ENCODE peak calls at places on chromosomes 3 and 15, in four cellular contexts. One of them, this sample, is unnamed.

GRCh38 chr3:156997351-156997750 is 162.6 kb downstream of the CCNL1 start:
- DNase-seq in GM12865: no peak
- DNase-seq in fibroblast of the aortic adventitia: peak
- DNase-seq in thoracic aorta: no peak
- DNase-seq in this sample: no peak

GRCh38 chr15:94924971-94925593 is 693.7 kb downstream of the MCTP2 start:
- DNase-seq in GM12865: no peak
- DNase-seq in fibroblast of the aortic adventitia: no peak
- DNase-seq in thoracic aorta: no peak
- DNase-seq in this sample: no peak

GRCh38 chr3:138861755-138862333 is 27.1 kb upstream of the PIK3CB start:
- DNase-seq in GM12865: no peak
- DNase-seq in fibroblast of the aortic adventitia: peak
- DNase-seq in thoracic aorta: no peak
- DNase-seq in this sample: no peak

GRCh38 chr3:169772530-169772950 is 656 bp upstream of the MYNN start:
- DNase-seq in GM12865: peak
- DNase-seq in fibroblast of the aortic adventitia: peak
- DNase-seq in thoracic aorta: no peak
- DNase-seq in this sample: peak

GRCh38 chr3:27960133-27960532 is 238.0 kb upstream of the EOMES start:
- DNase-seq in GM12865: no peak
- DNase-seq in fibroblast of the aortic adventitia: peak
- DNase-seq in thoracic aorta: no peak
- DNase-seq in this sample: no peak

GRCh38 chr3:23219552-23219951 is 16.4 kb downstream of the UBE2E2 start:
- DNase-seq in GM12865: peak
- DNase-seq in fibroblast of the aortic adventitia: no peak
- DNase-seq in thoracic aorta: no peak
- DNase-seq in this sample: no peak

GRCh38 chr3:34005886-34006285 is 207.5 kb downstream of the PDCD6IP start:
- DNase-seq in GM12865: no peak
- DNase-seq in fibroblast of the aortic adventitia: peak
- DNase-seq in thoracic aorta: no peak
- DNase-seq in this sample: no peak

GRCh38 chr3:116440196-116440595 is 5.1 kb downstream of the LSAMP start:
- DNase-seq in GM12865: no peak
- DNase-seq in fibroblast of the aortic adventitia: peak
- DNase-seq in thoracic aorta: no peak
- DNase-seq in this sample: no peak

GRCh38 chr3:171251842-171252241 is 208.4 kb downstream of the TNIK start:
- DNase-seq in GM12865: no peak
- DNase-seq in fibroblast of the aortic adventitia: no peak
- DNase-seq in thoracic aorta: no peak
- DNase-seq in this sample: no peak

GRCh38 chr3:71423151-71423906 is 160.2 kb downstream of the FOXP1 start:
- DNase-seq in GM12865: no peak
- DNase-seq in fibroblast of the aortic adventitia: peak
- DNase-seq in thoracic aorta: no peak
- DNase-seq in this sample: no peak

GRCh38 chr15:70741677-70742293 is 21.6 kb downstream of the UACA start:
- DNase-seq in GM12865: no peak
- DNase-seq in fibroblast of the aortic adventitia: peak
- DNase-seq in thoracic aorta: no peak
- DNase-seq in this sample: no peak

GRCh38 chr3:25297667-25298585 is 130.1 kb upstream of the RARB start:
- DNase-seq in GM12865: peak
- DNase-seq in fibroblast of the aortic adventitia: peak
- DNase-seq in thoracic aorta: no peak
- DNase-seq in this sample: no peak

GRCh38 chr15:48806151-48806550 is 4.7 kb downstream of the CEP152 start:
- DNase-seq in GM12865: peak
- DNase-seq in fibroblast of the aortic adventitia: peak
- DNase-seq in thoracic aorta: no peak
- DNase-seq in this sample: no peak

GRCh38 chr15:38878946-38879345 is 314.3 kb upstream of the RASGRP1 start:
- DNase-seq in GM12865: no peak
- DNase-seq in fibroblast of the aortic adventitia: no peak
- DNase-seq in thoracic aorta: no peak
- DNase-seq in this sample: no peak

GRCh38 chr15:75043509-75044257 is 20.3 kb downstream of the PPCDC start:
- DNase-seq in GM12865: peak
- DNase-seq in fibroblast of the aortic adventitia: peak
- DNase-seq in thoracic aorta: peak
- DNase-seq in this sample: peak

GRCh38 chr15:80932989-80933388 is 56.6 kb downstream of the MESD start:
- DNase-seq in GM12865: no peak
- DNase-seq in fibroblast of the aortic adventitia: peak
- DNase-seq in thoracic aorta: no peak
- DNase-seq in this sample: no peak

GRCh38 chr3:186946756-186947375 is 16.5 kb downstream of the ST6GAL1 start:
- DNase-seq in GM12865: peak
- DNase-seq in fibroblast of the aortic adventitia: no peak
- DNase-seq in thoracic aorta: no peak
- DNase-seq in this sample: peak

GRCh38 chr3:44568561-44568960 is 13.6 kb downstream of the ZKSCAN7 start:
- DNase-seq in GM12865: no peak
- DNase-seq in fibroblast of the aortic adventitia: no peak
- DNase-seq in thoracic aorta: no peak
- DNase-seq in this sample: no peak

GRCh38 chr15:61198722-61199121 is 30.4 kb downstream of the RORA start:
- DNase-seq in GM12865: no peak
- DNase-seq in fibroblast of the aortic adventitia: no peak
- DNase-seq in thoracic aorta: no peak
- DNase-seq in this sample: no peak

GRCh38 chr3:43624619-43625305 is 3.0 kb upstream of the ANO10 start:
- DNase-seq in GM12865: no peak
- DNase-seq in fibroblast of the aortic adventitia: no peak
- DNase-seq in thoracic aorta: no peak
- DNase-seq in this sample: no peak

GRCh38 chr3:165624761-165625160 is 212.5 kb downstream of the BCHE start:
- DNase-seq in GM12865: peak
- DNase-seq in fibroblast of the aortic adventitia: peak
- DNase-seq in thoracic aorta: no peak
- DNase-seq in this sample: no peak

GRCh38 chr3:76369170-76369569 is 583.8 kb upstream of the ZNF717 start:
- DNase-seq in GM12865: peak
- DNase-seq in fibroblast of the aortic adventitia: no peak
- DNase-seq in thoracic aorta: no peak
- DNase-seq in this sample: no peak

GRCh38 chr15:43219929-43220886 is 610 bp downstream of the EPB42 start:
- DNase-seq in GM12865: no peak
- DNase-seq in fibroblast of the aortic adventitia: no peak
- DNase-seq in thoracic aorta: no peak
- DNase-seq in this sample: no peak

GRCh38 chr15:43214592-43215295 is 6.1 kb downstream of the EPB42 start:
- DNase-seq in GM12865: no peak
- DNase-seq in fibroblast of the aortic adventitia: no peak
- DNase-seq in thoracic aorta: no peak
- DNase-seq in this sample: no peak

GRCh38 chr15:43220991-43221403 is at the start of gene EPB42:
- DNase-seq in GM12865: no peak
- DNase-seq in fibroblast of the aortic adventitia: no peak
- DNase-seq in thoracic aorta: no peak
- DNase-seq in this sample: no peak

GRCh38 chr15:43215961-43216360 is 4.9 kb downstream of the EPB42 start:
- DNase-seq in GM12865: no peak
- DNase-seq in fibroblast of the aortic adventitia: no peak
- DNase-seq in thoracic aorta: no peak
- DNase-seq in this sample: no peak

GRCh38 chr15:43218908-43219706 is 1.7 kb downstream of the EPB42 start:
- DNase-seq in GM12865: peak
- DNase-seq in fibroblast of the aortic adventitia: peak
- DNase-seq in thoracic aorta: no peak
- DNase-seq in this sample: no peak
- TF ChIP-seq CTCF in GM12865: peak
- TF ChIP-seq CTCF in fibroblast of the aortic adventitia: peak
- TF ChIP-seq CTCF in thoracic aorta: no peak
- TF ChIP-seq CTCF in this sample: no peak

GRCh38 chr3:123031051-123031450 is 3.5 kb upstream of the SEMA5B start:
- DNase-seq in GM12865: no peak
- DNase-seq in fibroblast of the aortic adventitia: no peak
- DNase-seq in thoracic aorta: no peak
- DNase-seq in this sample: no peak

GRCh38 chr3:123028233-123028828 is 768 bp upstream of the SEMA5B start:
- DNase-seq in GM12865: peak
- DNase-seq in fibroblast of the aortic adventitia: peak
- DNase-seq in thoracic aorta: no peak
- DNase-seq in this sample: peak

GRCh38 chr3:123025642-123026521 is 1.7 kb downstream of the SEMA5B start:
- DNase-seq in GM12865: no peak
- DNase-seq in fibroblast of the aortic adventitia: no peak
- DNase-seq in thoracic aorta: no peak
- DNase-seq in this sample: no peak

GRCh38 chr3:123026551-123027291 is 842 bp downstream of the SEMA5B start:
- DNase-seq in GM12865: no peak
- DNase-seq in fibroblast of the aortic adventitia: no peak
- DNase-seq in thoracic aorta: no peak
- DNase-seq in this sample: peak

GRCh38 chr3:123027292-123028232 is at the start of gene SEMA5B:
- DNase-seq in GM12865: no peak
- DNase-seq in fibroblast of the aortic adventitia: no peak
- DNase-seq in thoracic aorta: no peak
- DNase-seq in this sample: peak
- TF ChIP-seq CTCF in GM12865: peak
- TF ChIP-seq CTCF in fibroblast of the aortic adventitia: peak
- TF ChIP-seq CTCF in thoracic aorta: peak
- TF ChIP-seq CTCF in this sample: peak

GRCh38 chr3:41866298-41866697 is 95.6 kb downstream of the ULK4 start:
- DNase-seq in GM12865: no peak
- DNase-seq in fibroblast of the aortic adventitia: no peak
- DNase-seq in thoracic aorta: no peak
- DNase-seq in this sample: no peak

GRCh38 chr3:41867533-41867932 is 94.4 kb downstream of the ULK4 start:
- DNase-seq in GM12865: no peak
- DNase-seq in fibroblast of the aortic adventitia: no peak
- DNase-seq in thoracic aorta: no peak
- DNase-seq in this sample: no peak

DNA sequence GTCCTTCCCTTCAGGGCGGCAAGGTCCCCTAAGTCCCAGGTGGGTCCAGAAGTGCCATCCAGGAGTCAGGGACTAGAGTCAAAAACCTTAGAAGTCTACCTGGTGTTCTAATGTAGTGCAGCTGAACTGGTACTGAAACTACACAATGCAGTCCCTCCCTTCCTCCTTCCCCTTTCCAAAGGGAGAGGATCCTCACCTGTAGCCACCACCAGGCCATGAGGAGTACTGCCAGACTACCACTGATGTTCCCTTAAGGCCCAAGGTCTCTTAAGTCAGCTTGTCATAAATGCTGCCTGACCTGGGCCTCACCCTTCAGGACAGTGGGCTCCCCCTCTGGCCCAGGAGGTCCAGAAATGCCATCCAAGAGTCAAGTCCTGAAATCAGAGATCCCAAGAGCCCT is 98.9 kb downstream of the ULK4 start:
- DNase-seq in GM12865: peak
- DNase-seq in fibroblast of the aortic adventitia: no peak
- DNase-seq in thoracic aorta: no peak
- DNase-seq in this sample: no peak
- TF ChIP-seq CTCF in GM12865: peak
- TF ChIP-seq CTCF in fibroblast of the aortic adventitia: peak
- TF ChIP-seq CTCF in thoracic aorta: no peak
- TF ChIP-seq CTCF in this sample: no peak

GRCh38 chr3:153210116-153210515 is 48.1 kb downstream of the RAP2B start:
- DNase-seq in GM12865: no peak
- DNase-seq in fibroblast of the aortic adventitia: peak
- DNase-seq in thoracic aorta: no peak
- DNase-seq in this sample: no peak
- TF ChIP-seq CTCF in GM12865: no peak
- TF ChIP-seq CTCF in fibroblast of the aortic adventitia: peak
- TF ChIP-seq CTCF in thoracic aorta: no peak
- TF ChIP-seq CTCF in this sample: no peak

DNA sequence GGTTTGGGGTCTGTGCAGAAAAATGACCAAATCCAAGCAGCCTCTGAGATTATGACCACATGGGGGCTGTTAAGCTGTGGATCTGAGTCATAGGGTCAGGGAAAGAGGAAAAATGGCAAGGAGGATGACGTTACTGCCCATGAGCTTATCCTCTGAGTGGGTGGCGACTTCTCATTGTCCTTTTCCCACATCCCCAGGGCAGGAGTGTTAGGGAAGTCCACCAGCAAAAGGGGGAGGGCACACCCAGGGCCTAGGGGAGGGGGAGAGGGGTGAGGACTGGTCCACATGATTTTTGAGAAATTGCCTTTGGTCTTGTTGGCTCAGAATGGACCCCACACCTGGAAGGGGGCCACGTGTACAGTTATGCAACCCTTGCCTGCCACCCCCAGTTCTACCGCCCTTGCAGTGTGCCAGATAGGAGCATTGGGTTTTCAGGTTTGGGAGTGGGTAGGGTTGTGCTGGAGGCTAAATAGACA is 2.6 kb downstream of the CD276 start:
- DNase-seq in GM12865: no peak
- DNase-seq in fibroblast of the aortic adventitia: peak
- DNase-seq in thoracic aorta: no peak
- DNase-seq in this sample: no peak
- TF ChIP-seq CTCF in GM12865: no peak
- TF ChIP-seq CTCF in fibroblast of the aortic adventitia: no peak
- TF ChIP-seq CTCF in thoracic aorta: no peak
- TF ChIP-seq CTCF in this sample: no peak

GRCh38 chr3:141845407-141846049 is 30.9 kb upstream of the ATP1B3 start:
- DNase-seq in GM12865: peak
- DNase-seq in fibroblast of the aortic adventitia: no peak
- DNase-seq in thoracic aorta: no peak
- DNase-seq in this sample: no peak
- TF ChIP-seq CTCF in GM12865: no peak
- TF ChIP-seq CTCF in fibroblast of the aortic adventitia: no peak
- TF ChIP-seq CTCF in thoracic aorta: no peak
- TF ChIP-seq CTCF in this sample: no peak

DNA sequence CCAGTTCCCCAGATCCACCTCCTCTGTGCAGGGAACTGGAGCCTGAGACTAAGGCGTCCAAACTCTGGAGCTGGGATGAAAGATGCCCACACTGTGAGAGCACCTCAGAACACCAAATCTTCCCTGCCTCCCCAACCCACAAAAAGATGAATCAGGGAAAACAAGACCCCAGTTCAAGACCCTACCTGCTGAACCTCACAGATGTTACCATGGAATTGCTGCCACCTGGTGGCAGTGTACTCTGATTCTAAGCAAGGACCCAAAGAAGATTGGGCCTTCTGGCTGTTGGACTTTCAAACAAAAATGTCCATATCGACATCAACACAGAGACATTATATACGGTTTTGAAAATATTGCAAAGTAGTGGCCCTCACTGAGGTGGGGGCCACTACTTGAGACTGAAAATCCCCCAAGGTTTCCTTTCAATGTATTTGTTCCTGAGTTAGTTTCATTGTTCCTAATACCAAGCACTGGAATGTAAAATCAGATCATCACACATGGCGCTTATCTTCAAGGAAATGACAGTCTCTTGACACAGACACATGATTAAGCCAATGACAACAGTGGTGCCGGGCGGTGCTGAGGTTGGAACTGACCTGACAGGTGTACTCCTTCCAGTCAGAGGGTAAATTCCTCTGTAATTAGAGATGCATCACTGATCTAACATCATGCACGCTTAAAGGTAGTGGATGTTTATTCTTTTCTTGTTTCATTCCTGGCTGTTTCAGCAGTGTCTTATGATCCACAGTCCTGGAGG is 67.6 kb downstream of the SLC6A11 start:
- DNase-seq in GM12865: peak
- DNase-seq in fibroblast of the aortic adventitia: peak
- DNase-seq in thoracic aorta: no peak
- DNase-seq in this sample: peak
- TF ChIP-seq CTCF in GM12865: peak
- TF ChIP-seq CTCF in fibroblast of the aortic adventitia: peak
- TF ChIP-seq CTCF in thoracic aorta: no peak
- TF ChIP-seq CTCF in this sample: peak

GRCh38 chr3:134357914-134358811 is 16.1 kb downstream of the AMOTL2 start:
- DNase-seq in GM12865: peak
- DNase-seq in fibroblast of the aortic adventitia: peak
- DNase-seq in thoracic aorta: no peak
- DNase-seq in this sample: peak
- TF ChIP-seq CTCF in GM12865: peak
- TF ChIP-seq CTCF in fibroblast of the aortic adventitia: peak
- TF ChIP-seq CTCF in thoracic aorta: no peak
- TF ChIP-seq CTCF in this sample: peak